ENCODE peak calls at places on chromosomes 1 and 21, in ten cellular contexts. U, B, W, T, G, V, Y, P, J and N are unnamed samples.

GRCh38 chr1:202143011-202143767 is 1.3 kb downstream of the ARL8A start:
- DNase-seq in B (peak), P (no peak), T (no peak), Y (peak), G (no peak), U (peak), W (no peak), V (no peak), J (no peak), N (no peak)

GRCh38 chr1:202671388-202671787 is 38.9 kb downstream of the SYT2 start:
- DNase-seq in G (no peak), B (peak), T (peak), P (no peak), Y (no peak), J (peak), U (no peak), W (no peak), V (no peak), N (no peak)

GRCh38 chr21:26032263-26032662 is 138.3 kb downstream of the APP start:
- DNase-seq in G (no peak), T (no peak), W (no peak), V (no peak), J (no peak), P (no peak), U (no peak), B (no peak), Y (no peak), N (no peak)

GRCh38 chr1:153795325-153795837 is 20.2 kb downstream of the SLC27A3 start:
- DNase-seq in Y (no peak), J (no peak), G (no peak), T (no peak), P (no peak), W (no peak), U (no peak), B (no peak), V (no peak), N (no peak)

GRCh38 chr1:4424254-4424653 is 230.2 kb upstream of the AJAP1 start:
- DNase-seq in P (no peak), W (no peak), U (no peak), Y (no peak), B (no peak), V (no peak), G (no peak), J (no peak), T (no peak), N (no peak)

GRCh38 chr1:91166106-91166712 is 144.4 kb upstream of the ZNF644 start:
- DNase-seq in B (peak), U (peak), G (no peak), W (no peak), Y (peak), V (no peak), J (peak), T (peak), P (no peak), N (peak)

GRCh38 chr1:11721301-11721700 is 14.6 kb upstream of the AGTRAP start:
- DNase-seq in U (no peak), T (no peak), P (no peak), G (no peak), V (no peak), W (no peak), J (peak), B (no peak), Y (no peak), N (no peak)

GRCh38 chr1:84603941-84604830 is 29.9 kb upstream of the CTBS start:
- DNase-seq in Y (no peak), P (no peak), B (peak), V (no peak), W (no peak), J (peak), U (peak), T (no peak), G (no peak), N (peak)

GRCh38 chr1:209202826-209203439 is 380.6 kb upstream of the CAMK1G start:
- DNase-seq in B (peak), W (no peak), P (no peak), U (no peak), Y (peak), J (peak), T (peak), G (peak), V (no peak), N (peak)

GRCh38 chr1:84834419-84835064 is 58.5 kb downstream of the LPAR3 start:
- DNase-seq in G (no peak), U (no peak), P (no peak), Y (no peak), W (no peak), B (peak), T (peak), V (no peak), J (peak), N (peak)

GRCh38 chr1:243529512-243529911 is 273.7 kb downstream of the SDCCAG8 start:
- DNase-seq in W (no peak), Y (no peak), G (no peak), J (no peak), B (no peak), V (no peak), P (no peak), T (no peak), U (no peak), N (no peak)

GRCh38 chr1:14516974-14517812 is 81.3 kb upstream of the KAZN start:
- DNase-seq in P (no peak), Y (no peak), U (no peak), G (no peak), W (no peak), B (peak), J (no peak), V (no peak), T (no peak), N (peak)

GRCh38 chr1:97200627-97201026 is 479.0 kb downstream of the PTBP2 start:
- DNase-seq in G (no peak), J (no peak), P (no peak), W (no peak), V (no peak), Y (no peak), T (no peak), U (no peak), B (no peak), N (no peak)

GRCh38 chr1:24003331-24003972 is 23.3 kb upstream of the SRSF10 start:
- DNase-seq in W (no peak), T (peak), P (no peak), V (no peak), J (no peak), Y (no peak), G (no peak), U (no peak), B (peak), N (peak)

GRCh38 chr1:150322310-150322709 is 977 bp downstream of the PRPF3 start:
- DNase-seq in T (no peak), J (no peak), B (peak), Y (no peak), W (no peak), V (no peak), G (no peak), U (no peak), P (no peak), N (no peak)

GRCh38 chr1:2294661-2295060 is 66.5 kb downstream of the SKI start:
- DNase-seq in U (no peak), J (no peak), W (no peak), G (no peak), B (no peak), P (no peak), V (no peak), T (no peak), Y (no peak), N (no peak)

GRCh38 chr1:2113620-2114135 is 63.5 kb downstream of the PRKCZ start:
- DNase-seq in Y (no peak), U (no peak), B (no peak), P (peak), G (no peak), V (no peak), W (no peak), T (no peak), J (no peak), N (no peak)

GRCh38 chr21:30194701-30195299 is 21.1 kb downstream of the CLDN8 start:
- DNase-seq in W (no peak), G (no peak), V (no peak), Y (no peak), P (no peak), B (no peak), J (peak), U (no peak), T (peak), N (no peak)

GRCh38 chr21:20272791-20273362 is 725.3 kb upstream of the NCAM2 start:
- DNase-seq in U (no peak), P (no peak), T (no peak), Y (no peak), J (no peak), B (no peak), V (no peak), G (no peak), W (no peak), N (no peak)

GRCh38 chr1:109624215-109625010 is 4.8 kb downstream of the AMPD2 start:
- DNase-seq in W (no peak), U (no peak), P (no peak), T (no peak), V (no peak), B (no peak), J (no peak), Y (peak), G (no peak), N (no peak)

GRCh38 chr1:229430761-229431269 is 3.1 kb downstream of the ACTA1 start:
- DNase-seq in Y (no peak), P (no peak), B (peak), G (no peak), J (peak), U (peak), T (no peak), W (no peak), V (no peak), N (peak)

GRCh38 chr1:67307251-67308060 is at the start of gene IL12RB2:
- DNase-seq in G (no peak), U (peak), T (no peak), B (no peak), V (peak), J (no peak), Y (peak), W (no peak), P (peak), N (no peak)

GRCh38 chr1:51289676-51290488 is 40.5 kb downstream of the TTC39A start:
- DNase-seq in T (no peak), P (no peak), G (no peak), V (no peak), U (no peak), W (no peak), B (no peak), Y (no peak), J (no peak), N (no peak)

GRCh38 chr1:156673387-156674121 is 3.7 kb downstream of the NES start:
- DNase-seq in W (no peak), Y (no peak), U (no peak), V (no peak), T (no peak), J (no peak), B (peak), G (no peak), P (no peak), N (no peak)

GRCh38 chr1:232575524-232576040 is 54.4 kb downstream of the SIPA1L2 start:
- DNase-seq in G (no peak), B (peak), Y (no peak), V (no peak), U (no peak), P (no peak), W (no peak), T (peak), J (no peak), N (peak)

GRCh38 chr1:63027176-63027575 is 243.2 kb downstream of the ATG4C start:
- DNase-seq in U (no peak), V (no peak), G (no peak), Y (no peak), T (no peak), J (no peak), P (no peak), B (no peak), W (no peak), N (no peak)

GRCh38 chr1:3611170-3612019 is at the start of gene MEGF6:
- DNase-seq in W (peak), T (no peak), Y (peak), B (peak), P (peak), G (no peak), V (no peak), J (peak), U (peak), N (no peak)

GRCh38 chr1:210233495-210234253 is 1.1 kb downstream of the SERTAD4 start:
- DNase-seq in W (no peak), V (no peak), U (peak), Y (no peak), J (peak), B (peak), G (peak), T (peak), P (no peak), N (peak)